ENCODE peak calls at places on chromosomes 13 and 19, in five cellular contexts. One of them, this sample, is unnamed.
A peak's percentile ranks its signal among the peaks of the same experiment; 100 is the strongest.

GRCh38 chr13:103188688-103189326 is 122.6 kb upstream of the SLC10A2 start:
- DNase-seq in activated T-helper 2 cell treated with anti-CD3 and anti-CD28 coated beads, Interferon-gamma antibody, Interleukin-2, Interleukin-4, amounts not matched to agents 10 μg/mL and 5 μg/mL and 100 μg/mL, durations not matched to agents 14 hours and 24 hours and 36 hours: no peak
- DNase-seq in sigmoid colon: no peak
- DNase-seq in GM03348: no peak
- DNase-seq in stimulated activated CD4-positive, alpha-beta T cell treated with anti-CD3 and anti-CD28 coated beads, Interleukin-12 subunit alpha, Interleukin-12 subunit beta, amount 100 ng/mL, for 4 hours: no peak
- DNase-seq in this sample: peak; percentile 26

GRCh38 chr13:66402071-66402470 is 828.1 kb downstream of the PCDH9 start:
- DNase-seq in activated T-helper 2 cell treated with anti-CD3 and anti-CD28 coated beads, Interferon-gamma antibody, Interleukin-2, Interleukin-4, amounts not matched to agents 10 μg/mL and 5 μg/mL and 100 μg/mL, durations not matched to agents 14 hours and 24 hours and 36 hours: no peak
- DNase-seq in sigmoid colon: no peak
- DNase-seq in GM03348: no peak
- DNase-seq in stimulated activated CD4-positive, alpha-beta T cell treated with anti-CD3 and anti-CD28 coated beads, Interleukin-12 subunit alpha, Interleukin-12 subunit beta, amount 100 ng/mL, for 4 hours: no peak
- DNase-seq in this sample: no peak

GRCh38 chr13:114263590-114263989 is 17.8 kb upstream of the UPF3A start:
- DNase-seq in activated T-helper 2 cell treated with anti-CD3 and anti-CD28 coated beads, Interferon-gamma antibody, Interleukin-2, Interleukin-4, amounts not matched to agents 10 μg/mL and 5 μg/mL and 100 μg/mL, durations not matched to agents 14 hours and 24 hours and 36 hours: no peak
- DNase-seq in sigmoid colon: no peak
- DNase-seq in GM03348: no peak
- DNase-seq in stimulated activated CD4-positive, alpha-beta T cell treated with anti-CD3 and anti-CD28 coated beads, Interleukin-12 subunit alpha, Interleukin-12 subunit beta, amount 100 ng/mL, for 4 hours: no peak
- DNase-seq in this sample: no peak

GRCh38 chr13:37481005-37481857 is 117.3 kb downstream of the POSTN start:
- DNase-seq in activated T-helper 2 cell treated with anti-CD3 and anti-CD28 coated beads, Interferon-gamma antibody, Interleukin-2, Interleukin-4, amounts not matched to agents 10 μg/mL and 5 μg/mL and 100 μg/mL, durations not matched to agents 14 hours and 24 hours and 36 hours: no peak
- DNase-seq in sigmoid colon: no peak
- DNase-seq in GM03348: no peak
- DNase-seq in stimulated activated CD4-positive, alpha-beta T cell treated with anti-CD3 and anti-CD28 coated beads, Interleukin-12 subunit alpha, Interleukin-12 subunit beta, amount 100 ng/mL, for 4 hours: no peak
- DNase-seq in this sample: no peak

GRCh38 chr19:13098291-13099072 is 4.2 kb downstream of the LYL1 start:
- DNase-seq in activated T-helper 2 cell treated with anti-CD3 and anti-CD28 coated beads, Interferon-gamma antibody, Interleukin-2, Interleukin-4, amounts not matched to agents 10 μg/mL and 5 μg/mL and 100 μg/mL, durations not matched to agents 14 hours and 24 hours and 36 hours: no peak
- DNase-seq in sigmoid colon: peak; percentile 78
- DNase-seq in GM03348: peak; percentile 64
- DNase-seq in stimulated activated CD4-positive, alpha-beta T cell treated with anti-CD3 and anti-CD28 coated beads, Interleukin-12 subunit alpha, Interleukin-12 subunit beta, amount 100 ng/mL, for 4 hours: no peak
- DNase-seq in this sample: no peak

GRCh38 chr13:31331051-31331450 is 131.3 kb downstream of the B3GLCT start:
- DNase-seq in activated T-helper 2 cell treated with anti-CD3 and anti-CD28 coated beads, Interferon-gamma antibody, Interleukin-2, Interleukin-4, amounts not matched to agents 10 μg/mL and 5 μg/mL and 100 μg/mL, durations not matched to agents 14 hours and 24 hours and 36 hours: no peak
- DNase-seq in sigmoid colon: no peak
- DNase-seq in GM03348: no peak
- DNase-seq in stimulated activated CD4-positive, alpha-beta T cell treated with anti-CD3 and anti-CD28 coated beads, Interleukin-12 subunit alpha, Interleukin-12 subunit beta, amount 100 ng/mL, for 4 hours: no peak
- DNase-seq in this sample: no peak

GRCh38 chr13:46728777-46729176 is 68.2 kb downstream of the ESD start:
- DNase-seq in activated T-helper 2 cell treated with anti-CD3 and anti-CD28 coated beads, Interferon-gamma antibody, Interleukin-2, Interleukin-4, amounts not matched to agents 10 μg/mL and 5 μg/mL and 100 μg/mL, durations not matched to agents 14 hours and 24 hours and 36 hours: no peak
- DNase-seq in sigmoid colon: no peak
- DNase-seq in GM03348: peak; percentile 7
- DNase-seq in stimulated activated CD4-positive, alpha-beta T cell treated with anti-CD3 and anti-CD28 coated beads, Interleukin-12 subunit alpha, Interleukin-12 subunit beta, amount 100 ng/mL, for 4 hours: no peak
- DNase-seq in this sample: no peak

GRCh38 chr13:114259374-114259773 is 22.0 kb upstream of the UPF3A start:
- DNase-seq in activated T-helper 2 cell treated with anti-CD3 and anti-CD28 coated beads, Interferon-gamma antibody, Interleukin-2, Interleukin-4, amounts not matched to agents 10 μg/mL and 5 μg/mL and 100 μg/mL, durations not matched to agents 14 hours and 24 hours and 36 hours: no peak
- DNase-seq in sigmoid colon: no peak
- DNase-seq in GM03348: no peak
- DNase-seq in stimulated activated CD4-positive, alpha-beta T cell treated with anti-CD3 and anti-CD28 coated beads, Interleukin-12 subunit alpha, Interleukin-12 subunit beta, amount 100 ng/mL, for 4 hours: no peak
- DNase-seq in this sample: no peak

GRCh38 chr19:43609872-43610271 is 2.0 kb upstream of the SRRM5 start:
- DNase-seq in activated T-helper 2 cell treated with anti-CD3 and anti-CD28 coated beads, Interferon-gamma antibody, Interleukin-2, Interleukin-4, amounts not matched to agents 10 μg/mL and 5 μg/mL and 100 μg/mL, durations not matched to agents 14 hours and 24 hours and 36 hours: no peak
- DNase-seq in sigmoid colon: no peak
- DNase-seq in GM03348: no peak
- DNase-seq in stimulated activated CD4-positive, alpha-beta T cell treated with anti-CD3 and anti-CD28 coated beads, Interleukin-12 subunit alpha, Interleukin-12 subunit beta, amount 100 ng/mL, for 4 hours: no peak
- DNase-seq in this sample: no peak

GRCh38 chr19:1161716-1162115 is 12.4 kb downstream of the SBNO2 start:
- DNase-seq in activated T-helper 2 cell treated with anti-CD3 and anti-CD28 coated beads, Interferon-gamma antibody, Interleukin-2, Interleukin-4, amounts not matched to agents 10 μg/mL and 5 μg/mL and 100 μg/mL, durations not matched to agents 14 hours and 24 hours and 36 hours: no peak
- DNase-seq in sigmoid colon: no peak
- DNase-seq in GM03348: peak; percentile 78
- DNase-seq in stimulated activated CD4-positive, alpha-beta T cell treated with anti-CD3 and anti-CD28 coated beads, Interleukin-12 subunit alpha, Interleukin-12 subunit beta, amount 100 ng/mL, for 4 hours: no peak
- DNase-seq in this sample: no peak

GRCh38 chr13:47251771-47252170 is 354.9 kb upstream of the HTR2A start:
- DNase-seq in activated T-helper 2 cell treated with anti-CD3 and anti-CD28 coated beads, Interferon-gamma antibody, Interleukin-2, Interleukin-4, amounts not matched to agents 10 μg/mL and 5 μg/mL and 100 μg/mL, durations not matched to agents 14 hours and 24 hours and 36 hours: no peak
- DNase-seq in sigmoid colon: no peak
- DNase-seq in GM03348: peak; percentile 74
- DNase-seq in stimulated activated CD4-positive, alpha-beta T cell treated with anti-CD3 and anti-CD28 coated beads, Interleukin-12 subunit alpha, Interleukin-12 subunit beta, amount 100 ng/mL, for 4 hours: no peak
- DNase-seq in this sample: no peak

GRCh38 chr13:24112791-24113190 is 47.7 kb upstream of the SPATA13 start:
- DNase-seq in activated T-helper 2 cell treated with anti-CD3 and anti-CD28 coated beads, Interferon-gamma antibody, Interleukin-2, Interleukin-4, amounts not matched to agents 10 μg/mL and 5 μg/mL and 100 μg/mL, durations not matched to agents 14 hours and 24 hours and 36 hours: no peak
- DNase-seq in sigmoid colon: no peak
- DNase-seq in GM03348: no peak
- DNase-seq in stimulated activated CD4-positive, alpha-beta T cell treated with anti-CD3 and anti-CD28 coated beads, Interleukin-12 subunit alpha, Interleukin-12 subunit beta, amount 100 ng/mL, for 4 hours: no peak
- DNase-seq in this sample: no peak